ENCODE peak calls at places on chromosome 15, in eight cellular contexts. Q is stomach, Z is endothelial cell of umbilical vein, F is ovary, S is lower leg skin, I is sigmoid colon, M is body of pancreas, Y is gastrocnemius medialis. A is an unnamed sample.

GRCh38 chr15:45114076-45114750 is at the start of the genes DUOX2 and DUOXA2:
- DNase-seq in Q (peak; percentile 74), Z (no peak), F (no peak), S (no peak), I (no peak), M (no peak), Y (no peak), A (no peak)

GRCh38 chr15:65055201-65055870 is 10.1 kb downstream of the SLC51B start:
- DNase-seq in Q (peak; percentile 48), Z (no peak), F (no peak), S (peak; percentile 83), I (no peak), M (no peak), Y (no peak), A (no peak)

GRCh38 chr15:74314897-74315438 is 52.5 kb downstream of the CYP11A1 start:
- DNase-seq in Q (no peak), Z (no peak), F (no peak), S (no peak), I (no peak), M (no peak), Y (no peak), A (no peak)

GRCh38 chr15:55774113-55774970 is 31.4 kb upstream of the PRTG start:
- DNase-seq in Q (peak; percentile 29), Z (peak; percentile 44), F (no peak), S (no peak), I (no peak), M (peak; percentile 39), Y (no peak), A (peak; percentile 69)

GRCh38 chr15:88661766-88662556 is 23.1 kb downstream of the ISG20 start:
- DNase-seq in Q (no peak), Z (no peak), F (no peak), S (no peak), I (no peak), M (peak; percentile 72), Y (no peak), A (no peak)

GRCh38 chr15:80036067-80036466 is 23.4 kb upstream of the ZFAND6 start:
- DNase-seq in Q (no peak), Z (no peak), F (no peak), S (no peak), I (no peak), M (no peak), Y (no peak), A (no peak)

GRCh38 chr15:70698412-70698811 is 64.9 kb downstream of the UACA start:
- DNase-seq in Q (no peak), Z (peak; percentile 85), F (no peak), S (no peak), I (no peak), M (no peak), Y (no peak), A (no peak)

GRCh38 chr15:46416544-46416943 is 781.7 kb downstream of the SQOR start:
- DNase-seq in Q (no peak), Z (no peak), F (no peak), S (no peak), I (no peak), M (no peak), Y (no peak), A (no peak)

GRCh38 chr15:89167267-89168176 is 53.9 kb downstream of the RLBP1 start:
- DNase-seq in Q (peak; percentile 36), Z (peak; percentile 92), F (no peak), S (no peak), I (no peak), M (peak; percentile 39), Y (peak; percentile 87), A (no peak)

GRCh38 chr15:21270474-21270873 is 169.8 kb downstream of the POTEB3 start:
- DNase-seq in Q (no peak), Z (no peak), F (no peak), S (no peak), I (no peak), M (no peak), Y (no peak), A (no peak)

GRCh38 chr15:57462391-57462790 is 86.1 kb downstream of the CGNL1 start:
- DNase-seq in Q (no peak), Z (peak; percentile 52), F (no peak), S (no peak), I (no peak), M (no peak), Y (no peak), A (no peak)
- TF ChIP-seq CTCF in Q (no peak), Z (no peak), F (peak; percentile 24), S (no peak), I (no peak), M (no peak), Y (no peak), A (no peak)

GRCh38 chr15:34583399-34584320 is at the start of gene GOLGA8B:
- DNase-seq in Q (peak; percentile 81), Z (peak; percentile 54), F (peak; percentile 73), S (peak; percentile 90), I (peak; percentile 81), M (peak; percentile 90), Y (peak; percentile 50), A (peak; percentile 73)
- TF ChIP-seq POLR2A in Q (no peak), Z (peak; percentile 34), F (no peak), S (no peak), I (no peak), M (peak; percentile 81), Y (peak; percentile 70), A (no peak)

DNA sequence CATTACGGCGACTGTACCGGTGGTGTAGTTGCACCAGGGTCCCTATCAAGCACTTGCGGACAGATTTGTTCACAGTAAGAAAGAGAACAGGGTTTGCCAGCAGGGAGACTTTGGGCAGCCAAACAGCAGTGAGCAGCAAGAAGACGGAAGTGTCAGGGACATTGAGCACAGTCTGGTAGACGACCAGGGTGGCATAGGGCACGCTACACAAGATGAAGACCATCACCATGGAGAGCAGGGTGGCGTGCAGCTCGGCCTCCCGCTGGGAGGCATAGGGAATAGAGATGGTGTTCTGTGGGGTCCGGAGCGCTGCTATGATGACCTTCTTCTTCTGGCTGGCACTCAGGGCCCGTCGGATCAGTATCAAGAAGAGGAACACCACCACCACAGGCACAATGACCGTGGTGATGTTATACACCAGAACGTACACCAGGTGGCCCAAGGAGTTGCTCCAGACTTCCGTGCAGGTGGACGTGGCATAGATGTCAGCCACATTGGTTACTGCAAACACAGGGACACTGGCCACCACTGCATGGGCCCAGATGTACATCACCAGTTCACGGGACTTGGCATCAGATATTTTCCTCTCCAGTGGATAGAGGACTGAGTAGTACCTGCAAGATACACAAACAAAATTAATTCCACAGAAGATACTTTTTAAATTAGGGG is 19.1 kb upstream of the FSIP1 start:
- DNase-seq in Q (peak; percentile 50), Z (peak; percentile 14), F (no peak), S (no peak), I (no peak), M (peak; percentile 65), Y (no peak), A (no peak)
- TF ChIP-seq CTCF in Q (peak; percentile 43), Z (peak; percentile 32), F (no peak), S (no peak), I (no peak), M (no peak), Y (no peak), A (peak; percentile 44)

GRCh38 chr15:75760689-75761435 is 48.2 kb upstream of the CSPG4 start:
- DNase-seq in Q (no peak), Z (no peak), F (no peak), S (peak; percentile 71), I (no peak), M (no peak), Y (no peak), A (no peak)

GRCh38 chr15:75761446-75762356 is 49.1 kb upstream of the CSPG4 start:
- DNase-seq in Q (no peak), Z (no peak), F (no peak), S (peak; percentile 83), I (no peak), M (no peak), Y (no peak), A (no peak)

GRCh38 chr15:75763137-75763611 is 50.5 kb upstream of the CSPG4 start:
- DNase-seq in Q (no peak), Z (no peak), F (no peak), S (peak; percentile 57), I (no peak), M (no peak), Y (no peak), A (no peak)

GRCh38 chr15:75753145-75753544 is 40.5 kb upstream of the CSPG4 start:
- DNase-seq in Q (no peak), Z (no peak), F (no peak), S (peak; percentile 68), I (no peak), M (no peak), Y (no peak), A (no peak)

GRCh38 chr15:75758071-75758872 is 45.6 kb upstream of the CSPG4 start:
- DNase-seq in Q (peak; percentile 90), Z (peak; percentile 54), F (peak; percentile 87), S (peak; percentile 97), I (peak; percentile 96), M (peak; percentile 94), Y (peak; percentile 88), A (peak; percentile 95)
- TF ChIP-seq POLR2A in Q (no peak), Z (no peak), F (peak; percentile 14), S (no peak), I (peak; percentile 51), M (peak; percentile 73), Y (peak; percentile 23), A (no peak)

GRCh38 chr15:25137013-25137412 is 182.2 kb downstream of the SNRPN start:
- DNase-seq in Q (no peak), Z (no peak), F (no peak), S (no peak), I (no peak), M (no peak), Y (no peak), A (no peak)

GRCh38 chr15:25136119-25136518 is 181.3 kb downstream of the SNRPN start:
- DNase-seq in Q (no peak), Z (peak; percentile 8), F (no peak), S (no peak), I (no peak), M (peak; percentile 6), Y (no peak), A (no peak)

GRCh38 chr15:25133804-25134203 is 179.0 kb downstream of the SNRPN start:
- DNase-seq in Q (no peak), Z (no peak), F (no peak), S (no peak), I (no peak), M (no peak), Y (no peak), A (no peak)

DNA sequence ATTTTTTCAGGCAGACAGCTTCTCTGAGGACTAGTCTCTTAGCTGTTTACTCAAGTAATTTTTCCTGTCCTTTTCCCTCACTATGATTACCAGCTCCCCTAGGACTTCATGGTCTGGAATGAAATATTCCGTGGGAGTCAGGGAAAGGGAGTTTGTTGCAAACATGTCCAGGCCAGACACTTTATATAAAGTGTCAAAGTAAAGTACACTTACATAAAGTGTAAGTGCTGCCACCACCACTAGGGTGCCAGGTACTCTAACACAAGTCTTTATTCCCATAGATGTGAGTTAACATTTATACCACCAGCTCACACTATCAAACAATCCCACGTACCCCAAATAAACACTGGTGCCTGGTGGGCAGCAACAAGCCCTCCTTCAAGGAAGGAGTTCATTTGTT is 179.8 kb downstream of the SNRPN start:
- DNase-seq in Q (no peak), Z (peak; percentile 5), F (no peak), S (no peak), I (no peak), M (no peak), Y (no peak), A (no peak)
- TF ChIP-seq CTCF in Q (no peak), Z (peak; percentile 8), F (no peak), S (no peak), I (no peak), M (no peak), Y (no peak), A (no peak)